ENCODE peak calls at places on chromosomes 16 and 17, in six cellular contexts. M is HepG2, S is GM12878, O is GM12891, I is GM12892, E is H1. Y is an unnamed sample.

GRCh38 chr16:2512920-2513404 is 790 bp upstream of the ATP6V0C start:
- DNase-seq in O (no peak), E (peak), S (no peak), I (no peak), M (no peak), Y (peak)

GRCh38 chr16:67387479-67388079 is 5.7 kb downstream of the TPPP3 start:
- DNase-seq in E (no peak), M (no peak), S (no peak), I (no peak), O (no peak), Y (no peak)

GRCh38 chr17:64281962-64282752 is 19.1 kb upstream of the TEX2 start:
- DNase-seq in M (peak), O (peak), S (peak), I (peak), E (peak), Y (peak)

GRCh38 chr17:28272166-28272565 is 46.8 kb upstream of the TMEM97 start:
- DNase-seq in I (no peak), E (no peak), M (no peak), O (no peak), S (no peak), Y (no peak)

GRCh38 chr16:10623059-10623458 is 42.7 kb upstream of the EMP2 start:
- DNase-seq in O (no peak), S (no peak), M (no peak), I (no peak), E (no peak), Y (no peak)

GRCh38 chr17:82103588-82104451 is 5.8 kb upstream of the FASN start:
- DNase-seq in I (no peak), S (no peak), M (peak), O (no peak), E (peak), Y (no peak)

GRCh38 chr16:85309656-85310587 is 197.7 kb upstream of the CIBAR2 start:
- DNase-seq in S (no peak), O (no peak), I (no peak), E (no peak), M (peak), Y (peak)

GRCh38 chr16:85123891-85124635 is 11.8 kb upstream of the CIBAR2 start:
- DNase-seq in S (no peak), O (no peak), I (no peak), M (no peak), E (no peak), Y (no peak)

GRCh38 chr17:45833826-45834439 is 10.7 kb upstream of the SPPL2C start:
- DNase-seq in S (no peak), M (no peak), O (no peak), I (no peak), E (no peak), Y (no peak)

GRCh38 chr17:62671553-62671952 is 44.1 kb downstream of the MRC2 start:
- DNase-seq in M (peak), S (no peak), I (no peak), O (no peak), E (no peak), Y (peak)

GRCh38 chr16:70701998-70702397 is 16.1 kb upstream of the MTSS2 start:
- DNase-seq in O (no peak), E (no peak), S (no peak), M (no peak), I (no peak), Y (no peak)

GRCh38 chr17:12627776-12628491 is 37.8 kb upstream of the MYOCD start:
- DNase-seq in E (no peak), S (no peak), O (no peak), I (no peak), M (peak), Y (no peak)

GRCh38 chr16:24833352-24833751 is 12.4 kb upstream of the SLC5A11 start:
- DNase-seq in O (no peak), M (no peak), I (no peak), S (no peak), E (no peak), Y (no peak)

GRCh38 chr17:77601054-77601979 is 357.2 kb upstream of the TNRC6C start:
- DNase-seq in E (no peak), I (no peak), S (no peak), O (no peak), M (no peak), Y (peak)

GRCh38 chr17:64378890-64379354 is 11.7 kb downstream of the PECAM1 start:
- DNase-seq in M (peak), O (no peak), E (no peak), S (peak), I (no peak), Y (no peak)

GRCh38 chr17:35577826-35578194 is 561 bp downstream of the PEX12 start:
- DNase-seq in I (no peak), S (no peak), O (no peak), E (no peak), M (no peak), Y (peak)

GRCh38 chr16:60717808-60718207 is 1318.4 kb downstream of the CDH8 start:
- DNase-seq in S (no peak), O (no peak), E (no peak), M (no peak), I (no peak), Y (no peak)

GRCh38 chr16:88130681-88131080 is 179.4 kb downstream of the BANP start:
- DNase-seq in S (no peak), I (no peak), E (no peak), O (no peak), M (no peak), Y (peak)

GRCh38 chr17:7613769-7614421 is 802 bp downstream of the FXR2 start:
- DNase-seq in E (no peak), M (no peak), O (no peak), I (no peak), S (no peak), Y (no peak)

GRCh38 chr17:75250009-75250471 is 11.4 kb downstream of the GGA3 start:
- DNase-seq in I (peak), O (peak), S (peak), E (no peak), M (no peak), Y (no peak)

GRCh38 chr17:81528651-81529436 is 667 bp downstream of the FSCN2 start:
- DNase-seq in M (no peak), I (no peak), O (no peak), E (no peak), S (no peak), Y (peak)

GRCh38 chr16:772959-773358 is 12.4 kb downstream of the MSLN start:
- DNase-seq in M (no peak), O (no peak), E (no peak), S (no peak), I (no peak), Y (no peak)

GRCh38 chr17:64575431-64575830 is 68.7 kb downstream of the CEP95 start:
- DNase-seq in E (no peak), S (no peak), M (no peak), I (no peak), O (no peak), Y (no peak)

GRCh38 chr17:15019158-15019557 is 246.0 kb downstream of the PMP22 start:
- DNase-seq in O (no peak), S (no peak), I (no peak), E (no peak), M (no peak), Y (no peak)

GRCh38 chr17:46737331-46737730 is 81.2 kb downstream of the WNT3 start:
- DNase-seq in E (no peak), I (no peak), M (no peak), S (no peak), O (no peak), Y (no peak)

GRCh38 chr17:31566247-31566991 is 174.9 kb downstream of the RAB11FIP4 start:
- DNase-seq in O (no peak), M (no peak), S (no peak), I (no peak), E (no peak), Y (no peak)

GRCh38 chr17:62781826-62782225 is 26.3 kb downstream of the MARCHF10 start:
- DNase-seq in M (peak), O (no peak), E (no peak), I (no peak), S (no peak), Y (no peak)

GRCh38 chr17:6508519-6509294 is 47.6 kb downstream of the PITPNM3 start:
- DNase-seq in O (no peak), S (no peak), E (no peak), I (no peak), M (no peak), Y (no peak)

GRCh38 chr17:2337152-2337810 is at the start of gene SGSM2:
- DNase-seq in S (no peak), O (peak), E (no peak), M (peak), I (peak), Y (peak)

GRCh38 chr17:79851461-79851817 is 12.2 kb upstream of the CBX4 start:
- DNase-seq in S (no peak), O (no peak), E (no peak), I (no peak), M (no peak), Y (no peak)

GRCh38 chr16:79943738-79944137 is 343.2 kb upstream of the MAF start:
- DNase-seq in I (no peak), M (no peak), O (no peak), E (no peak), S (no peak), Y (no peak)

GRCh38 chr17:58337126-58337599 is 8.6 kb upstream of the TSPOAP1 start:
- DNase-seq in S (no peak), M (no peak), O (no peak), E (no peak), I (peak), Y (peak)

GRCh38 chr17:18944646-18945045 is 7.3 kb upstream of the SLC5A10 start:
- DNase-seq in O (no peak), I (no peak), M (no peak), E (no peak), S (no peak), Y (no peak)

GRCh38 chr17:2955931-2956582 is 107.3 kb downstream of the OR1D5 start:
- DNase-seq in M (no peak), O (no peak), S (no peak), I (no peak), E (no peak), Y (no peak)

GRCh38 chr17:7882068-7882467 is 6.5 kb upstream of the CHD3 start:
- DNase-seq in M (no peak), S (no peak), O (no peak), E (no peak), I (no peak), Y (no peak)

GRCh38 chr16:46558018-46558417 is 63.2 kb downstream of the SHCBP1 start:
- DNase-seq in M (no peak), O (no peak), I (no peak), S (no peak), E (no peak), Y (no peak)

GRCh38 chr17:31329221-31329620 is 7.8 kb upstream of the EVI2A start:
- DNase-seq in I (no peak), S (no peak), M (no peak), O (no peak), E (no peak), Y (no peak)

GRCh38 chr17:75317671-75318070 is 28.4 kb upstream of the SLC25A19 start:
- DNase-seq in E (no peak), M (no peak), O (no peak), S (no peak), I (no peak), Y (no peak)

GRCh38 chr17:49939318-49939717 is 29.7 kb upstream of the DLX4 start:
- DNase-seq in I (no peak), M (peak), S (no peak), E (no peak), O (no peak), Y (no peak)

DNA sequence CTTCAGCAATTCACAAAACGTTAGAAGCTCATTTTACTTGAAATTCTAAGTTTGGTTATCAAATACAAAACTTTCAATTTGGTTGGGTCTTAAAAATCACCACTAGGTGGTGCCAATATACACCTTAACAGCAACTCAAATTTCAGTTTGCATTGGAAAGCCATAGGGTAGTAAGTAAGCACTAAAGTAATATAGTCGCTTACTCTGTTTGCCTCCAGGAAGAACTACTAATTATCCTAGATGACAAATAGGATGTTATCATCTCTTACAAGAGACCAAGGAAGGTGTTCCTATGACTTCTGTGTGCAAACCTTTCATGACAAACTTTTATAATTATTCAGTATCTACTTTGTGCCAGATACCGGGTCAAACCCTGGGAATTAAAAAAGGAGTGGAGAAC is 93.3 kb downstream of the MYO1D start:
- DNase-seq in S (peak), E (no peak), M (peak), O (peak), I (no peak), Y (peak)
- TF ChIP-seq TAF1 in S (no peak), E (no peak), M (no peak), O (no peak), I (no peak), Y (no peak)

GRCh38 chr17:40535438-40535837 is 29.8 kb downstream of the CCR7 start:
- DNase-seq in E (no peak), I (no peak), M (no peak), S (no peak), O (no peak), Y (no peak)

GRCh38 chr17:40536731-40537171 is 28.5 kb downstream of the CCR7 start:
- DNase-seq in O (no peak), I (no peak), E (no peak), M (no peak), S (no peak), Y (no peak)

GRCh38 chr17:40534431-40535189 is 30.7 kb downstream of the CCR7 start:
- DNase-seq in M (no peak), O (no peak), I (no peak), E (no peak), S (no peak), Y (no peak)

GRCh38 chr17:40538019-40538935 is 27.0 kb downstream of the CCR7 start:
- DNase-seq in I (no peak), O (no peak), E (no peak), S (no peak), M (no peak), Y (no peak)

GRCh38 chr17:40535924-40536717 is 29.2 kb downstream of the CCR7 start:
- DNase-seq in M (no peak), E (no peak), S (no peak), O (no peak), I (no peak), Y (no peak)
- TF ChIP-seq TAF1 in M (no peak), E (no peak), S (no peak), O (no peak), I (no peak), Y (no peak)

GRCh38 chr17:51120357-51120738 is 320 bp downstream of the SPAG9 start:
- DNase-seq in S (no peak), M (no peak), O (peak), E (no peak), I (peak), Y (peak)
- TF ChIP-seq TAF1 in S (no peak), M (no peak), O (no peak), E (no peak), I (no peak), Y (no peak)

DNA sequence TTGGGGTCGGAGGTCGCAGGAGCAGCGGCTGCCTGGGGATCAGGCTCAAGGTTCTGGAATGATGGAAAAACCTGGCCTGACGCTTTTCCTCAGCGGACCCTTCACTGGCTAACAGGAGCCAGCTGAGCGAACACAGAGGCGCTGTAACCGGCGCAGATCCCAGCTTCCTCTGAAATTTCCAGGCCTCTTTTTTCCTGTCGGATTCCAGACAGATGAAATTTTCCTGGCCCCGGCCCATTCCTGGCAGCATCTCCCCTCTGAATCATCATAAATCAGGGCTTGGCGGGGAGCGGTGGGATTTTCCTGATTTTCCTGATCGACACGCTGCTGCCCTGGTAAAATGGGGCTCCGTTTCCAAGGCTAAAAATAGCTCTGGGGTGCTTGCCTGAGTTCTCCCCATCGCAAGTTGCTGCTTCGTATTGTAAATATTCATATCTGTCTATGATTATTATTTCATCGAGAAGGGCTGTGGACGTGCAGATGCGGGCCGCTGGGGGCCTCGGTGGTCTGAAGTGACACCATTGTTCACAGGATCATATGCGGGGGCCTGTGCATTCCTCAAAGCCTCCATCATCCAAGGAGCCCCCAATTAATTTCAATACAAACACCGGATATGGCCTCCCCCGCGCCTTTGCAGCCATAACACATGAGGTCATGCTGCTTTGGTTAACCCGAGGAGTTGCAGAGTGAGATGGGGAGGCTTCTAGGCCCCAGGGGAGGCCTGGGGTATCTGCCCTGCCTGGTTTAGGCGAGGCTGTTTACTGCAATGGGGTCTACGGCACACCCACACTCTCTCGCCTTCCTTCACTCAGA is 45.8 kb upstream of the ETV4 start:
- DNase-seq in S (no peak), M (no peak), E (no peak), O (no peak), I (no peak), Y (peak)
- TF ChIP-seq TAF1 in S (no peak), M (no peak), E (no peak), O (no peak), I (no peak), Y (no peak)

DNA sequence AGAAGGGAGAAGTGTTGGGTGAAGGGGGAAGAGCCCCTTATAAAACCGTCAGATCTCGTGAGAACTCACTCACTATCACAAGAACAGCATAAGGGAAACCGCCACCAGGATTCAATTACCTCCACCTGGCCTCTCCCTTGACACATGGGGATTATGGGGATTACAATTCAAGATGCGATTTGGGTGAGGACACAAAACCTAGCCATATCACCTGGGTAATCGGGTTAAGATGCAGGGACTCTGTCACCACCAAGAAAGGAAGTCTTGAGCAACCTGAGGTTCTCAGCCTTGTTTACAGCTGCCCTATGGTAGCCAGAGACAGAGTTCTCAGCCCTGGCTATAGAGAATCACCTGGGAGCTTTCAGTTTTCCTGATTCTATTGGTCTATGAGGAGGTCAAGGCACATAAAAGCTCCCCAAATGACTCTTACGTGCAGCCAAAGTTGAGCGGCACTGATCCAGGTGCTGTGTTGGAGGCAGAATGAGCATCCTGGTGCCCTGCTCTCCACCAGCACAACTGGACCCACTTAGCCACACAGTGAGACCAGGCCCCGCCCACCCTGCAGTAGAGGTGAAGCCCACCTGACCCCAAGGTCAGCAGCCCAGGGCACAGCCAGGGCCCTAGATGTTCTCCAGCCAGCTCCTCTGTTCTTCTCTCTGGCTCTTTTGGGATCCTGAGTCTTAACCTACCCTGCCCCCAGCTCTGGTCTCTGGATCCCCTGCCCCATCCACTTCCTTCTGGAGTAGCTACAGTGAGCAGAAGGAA is 138.5 kb upstream of the CDH5 start:
- DNase-seq in M (no peak), I (no peak), O (no peak), S (no peak), E (no peak), Y (no peak)
- TF ChIP-seq TAF1 in M (no peak), I (no peak), O (no peak), S (no peak), E (no peak), Y (no peak)

DNA sequence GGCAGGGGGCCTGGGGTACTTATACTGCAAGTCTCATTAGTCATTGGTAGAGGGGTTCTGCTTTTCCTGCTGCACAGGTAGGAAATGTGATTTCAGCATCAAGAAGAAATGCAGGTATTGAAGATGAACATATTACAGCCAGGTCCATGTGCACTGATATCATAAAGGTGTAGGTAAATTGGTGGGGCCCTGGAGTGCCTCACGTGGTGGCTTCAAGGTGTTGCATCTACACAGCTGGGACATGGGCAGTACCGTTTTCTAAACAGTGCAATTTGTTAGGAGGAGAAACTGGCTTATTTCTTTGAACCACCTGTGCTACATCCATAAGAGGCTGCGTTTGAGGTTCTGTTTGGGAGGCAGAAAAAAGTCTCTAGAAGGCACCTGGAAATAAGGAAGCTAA is 618.1 kb upstream of the RBFOX1 start:
- DNase-seq in E (no peak), I (no peak), S (no peak), O (no peak), M (no peak), Y (no peak)
- TF ChIP-seq TAF1 in E (no peak), I (no peak), S (no peak), O (no peak), M (no peak), Y (no peak)

Y was measured in SK-N-SH.